ENCODE peak calls at places on chromosomes 11 and 22, in five cellular contexts. One of them, this sample, is unnamed.

GRCh38 chr11:86955111-86955673 is at the start of gene FZD4:
- DNase-seq in stimulated activated CD4-positive, alpha-beta T cell treated with anti-CD3 and anti-CD28 coated beads, Interleukin-1b, Interleukin-23, amount 100 ng/mL, for 1 hour: no peak
- DNase-seq in Kasumi-1: peak
- DNase-seq in brain microvascular endothelial cell: peak
- DNase-seq in psoas muscle: peak
- DNase-seq in this sample: peak

GRCh38 chr11:44416776-44417175 is 106.8 kb upstream of the ALX4 start:
- DNase-seq in psoas muscle: no peak
- DNase-seq in stimulated activated CD4-positive, alpha-beta T cell treated with anti-CD3 and anti-CD28 coated beads, Interleukin-1b, Interleukin-23, amount 100 ng/mL, for 1 hour: no peak
- DNase-seq in brain microvascular endothelial cell: no peak
- DNase-seq in Kasumi-1: no peak
- DNase-seq in this sample: no peak

GRCh38 chr11:46554205-46555162 is 39.3 kb downstream of the AMBRA1 start:
- DNase-seq in stimulated activated CD4-positive, alpha-beta T cell treated with anti-CD3 and anti-CD28 coated beads, Interleukin-1b, Interleukin-23, amount 100 ng/mL, for 1 hour: no peak
- DNase-seq in brain microvascular endothelial cell: peak
- DNase-seq in Kasumi-1: peak
- DNase-seq in psoas muscle: no peak
- DNase-seq in this sample: no peak

GRCh38 chr22:23622634-23623033 is 9.5 kb downstream of the DRICH1 start:
- DNase-seq in psoas muscle: no peak
- DNase-seq in stimulated activated CD4-positive, alpha-beta T cell treated with anti-CD3 and anti-CD28 coated beads, Interleukin-1b, Interleukin-23, amount 100 ng/mL, for 1 hour: no peak
- DNase-seq in brain microvascular endothelial cell: no peak
- DNase-seq in Kasumi-1: no peak
- DNase-seq in this sample: no peak

GRCh38 chr11:59191095-59191494 is 19.2 kb downstream of the DTX4 start:
- DNase-seq in Kasumi-1: no peak
- DNase-seq in stimulated activated CD4-positive, alpha-beta T cell treated with anti-CD3 and anti-CD28 coated beads, Interleukin-1b, Interleukin-23, amount 100 ng/mL, for 1 hour: no peak
- DNase-seq in brain microvascular endothelial cell: no peak
- DNase-seq in psoas muscle: no peak
- DNase-seq in this sample: no peak

GRCh38 chr11:72583177-72583553 is 91.1 kb downstream of the PDE2A start:
- DNase-seq in psoas muscle: no peak
- DNase-seq in brain microvascular endothelial cell: no peak
- DNase-seq in stimulated activated CD4-positive, alpha-beta T cell treated with anti-CD3 and anti-CD28 coated beads, Interleukin-1b, Interleukin-23, amount 100 ng/mL, for 1 hour: no peak
- DNase-seq in Kasumi-1: no peak
- DNase-seq in this sample: peak

GRCh38 chr11:28384418-28384817 is 276.2 kb downstream of the METTL15 start:
- DNase-seq in stimulated activated CD4-positive, alpha-beta T cell treated with anti-CD3 and anti-CD28 coated beads, Interleukin-1b, Interleukin-23, amount 100 ng/mL, for 1 hour: no peak
- DNase-seq in Kasumi-1: no peak
- DNase-seq in brain microvascular endothelial cell: peak
- DNase-seq in psoas muscle: no peak
- DNase-seq in this sample: no peak

GRCh38 chr22:40641269-40641668 is 4.8 kb upstream of the MRTFA start:
- DNase-seq in brain microvascular endothelial cell: no peak
- DNase-seq in stimulated activated CD4-positive, alpha-beta T cell treated with anti-CD3 and anti-CD28 coated beads, Interleukin-1b, Interleukin-23, amount 100 ng/mL, for 1 hour: no peak
- DNase-seq in Kasumi-1: no peak
- DNase-seq in psoas muscle: no peak
- DNase-seq in this sample: no peak

GRCh38 chr22:24428751-24429410 is 1.5 kb downstream of the ADORA2A start:
- DNase-seq in stimulated activated CD4-positive, alpha-beta T cell treated with anti-CD3 and anti-CD28 coated beads, Interleukin-1b, Interleukin-23, amount 100 ng/mL, for 1 hour: no peak
- DNase-seq in Kasumi-1: no peak
- DNase-seq in psoas muscle: no peak
- DNase-seq in brain microvascular endothelial cell: no peak
- DNase-seq in this sample: no peak

GRCh38 chr11:1310772-1311468 is 1.5 kb upstream of the TOLLIP start:
- DNase-seq in brain microvascular endothelial cell: no peak
- DNase-seq in psoas muscle: no peak
- DNase-seq in stimulated activated CD4-positive, alpha-beta T cell treated with anti-CD3 and anti-CD28 coated beads, Interleukin-1b, Interleukin-23, amount 100 ng/mL, for 1 hour: peak
- DNase-seq in Kasumi-1: peak
- DNase-seq in this sample: no peak

GRCh38 chr11:35893796-35894475 is 49.9 kb upstream of the LDLRAD3 start:
- DNase-seq in stimulated activated CD4-positive, alpha-beta T cell treated with anti-CD3 and anti-CD28 coated beads, Interleukin-1b, Interleukin-23, amount 100 ng/mL, for 1 hour: no peak
- DNase-seq in brain microvascular endothelial cell: no peak
- DNase-seq in psoas muscle: peak
- DNase-seq in Kasumi-1: no peak
- DNase-seq in this sample: no peak

GRCh38 chr22:31821572-31821971 is 67.8 kb downstream of the DEPDC5 start:
- DNase-seq in brain microvascular endothelial cell: no peak
- DNase-seq in Kasumi-1: no peak
- DNase-seq in stimulated activated CD4-positive, alpha-beta T cell treated with anti-CD3 and anti-CD28 coated beads, Interleukin-1b, Interleukin-23, amount 100 ng/mL, for 1 hour: no peak
- DNase-seq in psoas muscle: no peak
- DNase-seq in this sample: no peak

GRCh38 chr11:119716475-119717057 is 12.4 kb downstream of the NECTIN1 start:
- DNase-seq in stimulated activated CD4-positive, alpha-beta T cell treated with anti-CD3 and anti-CD28 coated beads, Interleukin-1b, Interleukin-23, amount 100 ng/mL, for 1 hour: no peak
- DNase-seq in Kasumi-1: no peak
- DNase-seq in brain microvascular endothelial cell: no peak
- DNase-seq in psoas muscle: no peak
- DNase-seq in this sample: no peak

GRCh38 chr11:16987205-16987568 is 27.0 kb downstream of the PLEKHA7 start:
- DNase-seq in psoas muscle: no peak
- DNase-seq in Kasumi-1: no peak
- DNase-seq in stimulated activated CD4-positive, alpha-beta T cell treated with anti-CD3 and anti-CD28 coated beads, Interleukin-1b, Interleukin-23, amount 100 ng/mL, for 1 hour: no peak
- DNase-seq in brain microvascular endothelial cell: no peak
- DNase-seq in this sample: no peak